ENCODE peak calls at places on chromosomes 7 and 10, in ten cellular contexts. M is smooth muscle cell of the brain vasculature, R is GM04503, F is fibroblast of mammary gland, G is lower lobe of right lung, B is lower leg skin, T is HS-27A, W is H9, X is AG20443, I is A549. Y is an unnamed sample.

GRCh38 chr10:68154211-68154497 is 44.9 kb downstream of the MYPN start:
- DNase-seq in M (peak; percentile 13), T (no peak), F (peak; percentile 66), R (no peak), X (peak; percentile 41), G (no peak), I (peak; percentile 29), B (no peak), W (peak; percentile 36), Y (no peak)

GRCh38 chr7:99699946-99700345 is 20.1 kb upstream of the CYP3A5 start:
- DNase-seq in I (no peak), G (no peak), F (no peak), W (no peak), B (no peak), T (no peak), X (no peak), R (no peak), M (no peak), Y (no peak)

GRCh38 chr7:100044719-100045118 is 4.9 kb upstream of the ZSCAN21 start:
- DNase-seq in B (no peak), G (no peak), T (no peak), X (no peak), W (no peak), I (peak; percentile 32), M (no peak), F (no peak), R (no peak), Y (no peak)

GRCh38 chr10:99535764-99536399 is 3.1 kb downstream of the NKX2-3 start:
- DNase-seq in R (no peak), M (no peak), B (no peak), F (no peak), W (peak; percentile 49), X (no peak), G (no peak), T (no peak), I (no peak), Y (no peak)

GRCh38 chr10:104413528-104413927 is 59.9 kb downstream of the CFAP58 start:
- DNase-seq in W (no peak), I (no peak), T (no peak), R (no peak), F (no peak), M (no peak), B (no peak), X (no peak), G (no peak), Y (no peak)

GRCh38 chr7:5827755-5828154 is 46.3 kb upstream of the RNF216 start:
- DNase-seq in W (peak; percentile 63), X (no peak), I (peak; percentile 50), F (peak; percentile 7), B (no peak), M (no peak), R (no peak), T (no peak), G (peak; percentile 52), Y (peak; percentile 6)

GRCh38 chr7:5597772-5598171 is 174.1 kb upstream of the TNRC18 start:
- DNase-seq in X (peak; percentile 53), I (no peak), T (no peak), G (no peak), M (no peak), W (no peak), R (no peak), F (peak; percentile 42), B (no peak), Y (no peak)

GRCh38 chr7:38881947-38882684 is 26.9 kb downstream of the VPS41 start:
- DNase-seq in R (no peak), M (no peak), I (no peak), F (no peak), B (no peak), G (no peak), W (no peak), X (no peak), T (no peak), Y (no peak)

GRCh38 chr7:128387663-128388485 is 21.9 kb downstream of the IMPDH1 start:
- DNase-seq in I (peak; percentile 66), G (peak; percentile 78), M (no peak), B (peak; percentile 58), X (peak; percentile 96), R (no peak), W (peak; percentile 93), T (no peak), F (peak; percentile 79), Y (peak; percentile 43)

GRCh38 chr7:88664630-88665233 is 94.8 kb upstream of the ZNF804B start:
- DNase-seq in I (peak; percentile 3), M (peak; percentile 12), X (peak; percentile 11), F (peak; percentile 6), R (no peak), G (no peak), W (peak; percentile 77), T (no peak), B (no peak), Y (no peak)

GRCh38 chr7:6623589-6624245 is 8.3 kb downstream of the ZNF853 start:
- DNase-seq in X (no peak), F (no peak), G (no peak), R (no peak), W (no peak), B (no peak), T (no peak), M (no peak), I (no peak), Y (peak; percentile 42)

GRCh38 chr10:117218654-117219053 is 21.4 kb downstream of the KCNK18 start:
- DNase-seq in M (no peak), B (no peak), R (no peak), G (no peak), F (no peak), I (no peak), X (no peak), T (no peak), W (peak; percentile 50), Y (no peak)

GRCh38 chr10:24952146-24952700 is at the start of gene PRTFDC1:
- DNase-seq in G (peak; percentile 51), T (no peak), F (no peak), R (no peak), X (peak; percentile 65), B (peak; percentile 26), W (peak; percentile 55), M (no peak), I (peak; percentile 48), Y (peak; percentile 1)

GRCh38 chr10:47076949-47077348 is 165.7 kb downstream of the PTPN20 start:
- DNase-seq in R (no peak), M (no peak), G (no peak), X (peak; percentile 34), W (no peak), I (no peak), F (peak; percentile 45), B (no peak), T (no peak), Y (no peak)

GRCh38 chr10:112763916-112764520 is 186.0 kb upstream of the TCF7L2 start:
- DNase-seq in X (no peak), I (no peak), F (no peak), R (no peak), G (no peak), M (no peak), W (no peak), B (no peak), T (peak; percentile 48), Y (no peak)

GRCh38 chr10:15096661-15097010 is 519 bp upstream of the RPP38 start:
- DNase-seq in B (no peak), W (no peak), F (no peak), T (no peak), X (no peak), R (no peak), I (no peak), G (no peak), M (no peak), Y (no peak)

GRCh38 chr10:63573068-63573697 is 52.0 kb downstream of the REEP3 start:
- DNase-seq in X (no peak), G (no peak), W (no peak), B (no peak), T (no peak), F (peak; percentile 51), R (no peak), I (no peak), M (peak; percentile 69), Y (no peak)

GRCh38 chr7:70563960-70564359 is 568.0 kb upstream of the GALNT17 start:
- DNase-seq in R (no peak), M (no peak), B (no peak), X (no peak), T (no peak), I (no peak), G (no peak), W (no peak), F (no peak), Y (no peak)

GRCh38 chr7:91325731-91326130 is 61.5 kb downstream of the FZD1 start:
- DNase-seq in F (peak; percentile 58), B (no peak), M (no peak), I (no peak), W (no peak), G (no peak), X (peak; percentile 52), T (no peak), R (no peak), Y (no peak)

GRCh38 chr7:30988346-30989005 is 24.7 kb downstream of the GHRHR start:
- DNase-seq in R (no peak), X (peak; percentile 80), T (no peak), B (no peak), I (peak; percentile 31), W (peak; percentile 58), F (no peak), M (no peak), G (peak; percentile 85), Y (no peak)

GRCh38 chr10:122504551-122504950 is 43.2 kb downstream of the HTRA1 start:
- DNase-seq in M (peak; percentile 92), G (peak; percentile 84), I (peak; percentile 75), T (peak; percentile 24), F (peak; percentile 95), W (no peak), B (peak; percentile 63), X (peak; percentile 96), R (peak; percentile 77), Y (no peak)

GRCh38 chr10:1331560-1331959 is 275.4 kb downstream of the WDR37 start:
- DNase-seq in M (no peak), R (no peak), X (no peak), G (no peak), F (no peak), W (no peak), B (no peak), I (no peak), T (no peak), Y (no peak)

GRCh38 chr7:39971924-39972323 is 21.9 kb downstream of the CDK13 start:
- DNase-seq in B (no peak), I (no peak), G (no peak), M (no peak), X (no peak), F (no peak), T (no peak), W (no peak), R (no peak), Y (no peak)

GRCh38 chr7:70322786-70323185 is 724.5 kb downstream of the AUTS2 start:
- DNase-seq in W (no peak), B (no peak), T (no peak), R (no peak), G (no peak), M (no peak), F (no peak), I (no peak), X (no peak), Y (no peak)

GRCh38 chr7:91083855-91084644 is 180.2 kb upstream of the FZD1 start:
- DNase-seq in I (no peak), R (no peak), F (no peak), B (no peak), X (peak; percentile 12), M (no peak), W (no peak), T (no peak), G (no peak), Y (no peak)

GRCh38 chr10:49610015-49610734 is at the start of gene SLC18A3:
- DNase-seq in B (no peak), G (no peak), T (no peak), X (no peak), F (no peak), W (peak; percentile 61), M (no peak), I (no peak), R (no peak), Y (no peak)

GRCh38 chr10:124677871-124678565 is 66.2 kb downstream of the FAM53B start:
- DNase-seq in M (no peak), G (peak; percentile 55), T (no peak), F (peak; percentile 35), B (no peak), X (peak; percentile 74), I (no peak), R (no peak), W (no peak), Y (no peak)

GRCh38 chr10:21402606-21403083 is 122.8 kb downstream of the SKIDA1 start:
- DNase-seq in X (no peak), T (no peak), F (peak; percentile 56), W (no peak), G (no peak), I (no peak), R (peak; percentile 16), B (no peak), M (peak; percentile 29), Y (no peak)